ENCODE peak calls at places on chromosomes 6 and 20, in eight cellular contexts. K is A549, Y is epithelial cell of esophagus, H is GM12864, B is cardiac fibroblast, G is AG09319, F is choroid plexus epithelial cell, D is ovary. X is an unnamed sample.

GRCh38 chr6:41488064-41488391 is 58.2 kb upstream of the FOXP4 start:
- DNase-seq in Y (no peak), D (no peak), K (no peak), F (peak; percentile 18), H (no peak), G (no peak), B (no peak), X (no peak)

GRCh38 chr6:64299176-64299575 is 663.6 kb downstream of the PHF3 start:
- DNase-seq in B (no peak), F (no peak), D (no peak), K (no peak), G (no peak), Y (no peak), H (no peak), X (no peak)

GRCh38 chr6:110331816-110332215 is 26.3 kb downstream of the METTL24 start:
- DNase-seq in F (no peak), B (peak; percentile 20), H (no peak), D (no peak), G (no peak), K (no peak), Y (no peak), X (no peak)

GRCh38 chr6:11197175-11197535 is 35.3 kb downstream of the NEDD9 start:
- DNase-seq in F (peak; percentile 95), D (no peak), H (no peak), B (peak; percentile 92), K (no peak), Y (no peak), G (peak; percentile 87), X (no peak)

GRCh38 chr6:142482973-142483372 is 181.2 kb downstream of the ADGRG6 start:
- DNase-seq in F (peak; percentile 22), Y (peak; percentile 55), H (no peak), K (no peak), G (no peak), D (no peak), B (peak; percentile 14), X (no peak)

GRCh38 chr20:10565922-10566897 is 107.6 kb downstream of the JAG1 start:
- DNase-seq in Y (peak; percentile 22), D (no peak), B (peak; percentile 73), G (no peak), H (no peak), F (peak; percentile 71), K (no peak), X (no peak)

GRCh38 chr6:130632288-130632687 is 194.9 kb upstream of the SMLR1 start:
- DNase-seq in G (no peak), Y (peak; percentile 33), K (no peak), F (peak; percentile 36), D (no peak), B (no peak), H (no peak), X (no peak)

GRCh38 chr20:53708129-53708968 is 114.7 kb upstream of the ZNF217 start:
- DNase-seq in F (peak; percentile 43), H (peak; percentile 61), B (peak; percentile 22), D (no peak), Y (no peak), G (no peak), K (no peak), X (no peak)

GRCh38 chr20:9110916-9111432 is 42.1 kb downstream of the PLCB4 start:
- DNase-seq in Y (no peak), G (no peak), K (no peak), B (no peak), H (no peak), D (no peak), F (no peak), X (no peak)

GRCh38 chr6:34514593-34515472 is 41.3 kb downstream of the SPDEF start:
- DNase-seq in Y (no peak), H (no peak), G (no peak), F (peak; percentile 80), K (no peak), D (peak; percentile 62), B (peak; percentile 87), X (peak; percentile 54)

GRCh38 chr6:150138638-150139037 is 4.2 kb upstream of the PPP1R14C start:
- DNase-seq in D (no peak), B (no peak), Y (no peak), F (no peak), H (no peak), K (no peak), G (no peak), X (no peak)

GRCh38 chr20:63497138-63497945 is 1.5 kb downstream of the EEF1A2 start:
- DNase-seq in F (no peak), D (no peak), H (no peak), K (no peak), B (no peak), Y (no peak), G (no peak), X (no peak)

GRCh38 chr6:156864557-156864956 is 87.4 kb downstream of the ARID1B start:
- DNase-seq in K (no peak), G (no peak), Y (no peak), B (no peak), H (no peak), D (no peak), F (peak; percentile 68), X (no peak)

GRCh38 chr6:119541132-119541905 is 191.8 kb upstream of the MAN1A1 start:
- DNase-seq in D (no peak), B (peak; percentile 97), F (peak; percentile 84), G (peak; percentile 96), H (no peak), Y (peak; percentile 93), K (no peak), X (no peak)

GRCh38 chr6:3919130-3919628 is 70.0 kb downstream of the FAM50B start:
- DNase-seq in B (peak; percentile 79), D (no peak), Y (peak; percentile 80), H (no peak), G (peak; percentile 80), K (no peak), F (peak; percentile 60), X (no peak)

GRCh38 chr6:113858605-113859348 is 1.6 kb downstream of the MARCKS start:
- DNase-seq in D (peak; percentile 89), K (peak; percentile 76), F (peak; percentile 93), G (peak; percentile 88), H (peak; percentile 93), Y (peak; percentile 93), B (peak; percentile 95), X (peak; percentile 97)
- TF ChIP-seq CTCF in D (peak; percentile 99), K (peak; percentile 85), F (peak; percentile 66), G (peak; percentile 62), H (peak; percentile 77), Y (peak; percentile 54), B (peak; percentile 55), X (peak; percentile 99)

GRCh38 chr6:83514877-83515466 is 2.6 kb downstream of the PRSS35 start:
- DNase-seq in H (peak; percentile 27), G (peak; percentile 46), F (peak; percentile 85), B (peak; percentile 80), K (peak; percentile 14), D (peak; percentile 49), Y (peak; percentile 79), X (peak; percentile 47)

GRCh38 chr6:83517500-83517899 is 5.2 kb downstream of the PRSS35 start:
- DNase-seq in Y (peak; percentile 19), B (no peak), G (no peak), H (no peak), K (no peak), F (no peak), D (no peak), X (no peak)

GRCh38 chr6:83518946-83519489 is 6.7 kb downstream of the PRSS35 start:
- DNase-seq in K (no peak), D (no peak), G (no peak), H (no peak), Y (no peak), B (peak; percentile 47), F (peak; percentile 65), X (no peak)
- TF ChIP-seq CTCF in K (peak; percentile 14), D (no peak), G (peak; percentile 51), H (peak; percentile 18), Y (no peak), B (peak; percentile 13), F (peak; percentile 68), X (no peak)

DNA sequence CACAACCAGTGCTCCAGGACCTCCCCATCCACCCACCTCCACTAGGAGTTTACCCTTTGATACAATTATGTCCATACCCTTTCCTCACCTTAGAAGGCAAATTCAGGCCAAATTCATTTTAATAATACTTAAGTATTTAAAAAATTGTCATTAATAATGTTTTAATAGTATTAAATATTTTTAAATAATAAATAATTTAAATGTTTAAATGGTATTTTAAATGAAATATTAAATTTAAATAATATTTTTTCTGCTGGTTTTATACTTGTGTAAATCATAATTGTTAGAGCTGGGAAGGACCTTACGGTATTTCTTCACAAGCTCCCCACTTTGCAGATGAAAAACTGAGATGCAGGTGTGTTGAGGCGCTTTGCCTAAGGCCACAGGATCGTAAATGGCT is 67.8 kb downstream of the NRN1 start:
- DNase-seq in G (no peak), F (no peak), Y (no peak), D (no peak), B (no peak), K (no peak), H (no peak), X (no peak)
- TF ChIP-seq CTCF in G (no peak), F (no peak), Y (no peak), D (no peak), B (no peak), K (no peak), H (no peak), X (no peak)

GRCh38 chr6:17988422-17988944 is 1.0 kb upstream of the KIF13A start:
- DNase-seq in G (no peak), H (no peak), B (no peak), Y (peak; percentile 41), F (no peak), K (no peak), D (no peak), X (no peak)

GRCh38 chr6:17984822-17985660 is 2.4 kb downstream of the KIF13A start:
- DNase-seq in D (no peak), H (no peak), K (no peak), G (no peak), Y (no peak), F (peak; percentile 40), B (peak; percentile 29), X (no peak)

GRCh38 chr6:17985934-17986655 is 1.3 kb downstream of the KIF13A start:
- DNase-seq in D (no peak), K (no peak), H (no peak), Y (no peak), B (no peak), G (no peak), F (no peak), X (no peak)

GRCh38 chr6:17986656-17987575 is 519 bp downstream of the KIF13A start:
- DNase-seq in G (no peak), Y (peak; percentile 54), K (peak; percentile 46), B (peak; percentile 57), D (peak; percentile 46), F (peak; percentile 52), H (no peak), X (peak; percentile 42)

DNA sequence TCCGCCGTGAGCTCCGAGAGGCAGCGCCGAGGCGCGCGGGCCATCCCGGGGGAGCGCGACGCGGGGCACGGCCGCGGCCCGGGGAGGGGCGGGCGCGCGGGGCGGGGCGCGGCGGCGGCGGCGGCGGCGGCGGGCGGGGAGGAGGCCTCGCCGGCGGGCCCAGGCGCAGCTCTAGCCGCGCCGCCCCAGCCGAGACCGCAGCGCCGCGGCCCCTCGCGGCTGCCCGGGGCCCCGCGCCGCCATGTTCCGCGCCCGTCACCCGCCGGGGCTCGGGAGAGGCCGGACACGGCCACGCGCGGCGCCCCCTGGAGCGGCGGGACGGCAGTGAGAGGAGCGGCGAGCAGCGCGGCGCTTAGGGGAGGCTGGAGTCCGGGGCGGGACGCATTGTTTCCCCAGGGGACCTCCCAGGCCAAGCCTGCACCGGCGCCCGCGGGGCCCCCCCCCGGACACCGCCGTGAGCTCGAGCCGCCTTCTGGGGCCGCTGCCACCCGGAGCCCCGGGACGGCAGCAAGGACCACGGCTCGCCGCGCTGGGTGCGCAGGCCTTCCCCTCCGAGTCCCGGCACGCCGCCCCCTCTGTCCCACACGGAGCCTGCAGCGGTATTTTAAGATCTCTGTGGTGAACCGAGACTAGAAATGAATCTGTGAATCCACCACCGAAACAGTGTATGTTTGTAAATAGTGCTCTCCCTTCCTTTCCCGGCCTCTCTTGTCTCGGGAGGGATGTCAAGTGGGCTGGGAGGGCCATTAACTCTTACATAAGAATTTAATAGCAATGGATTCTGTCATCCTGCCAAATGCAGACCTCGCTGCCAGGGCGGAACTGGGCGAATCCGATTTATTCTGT is at the start of gene KIF13A:
- DNase-seq in Y (peak; percentile 54), B (peak; percentile 71), H (peak; percentile 16), F (peak; percentile 57), D (peak; percentile 66), K (peak; percentile 60), G (no peak), X (peak; percentile 74)
- TF ChIP-seq CTCF in Y (no peak), B (peak; percentile 2), H (no peak), F (peak; percentile 19), D (peak; percentile 48), K (peak; percentile 11), G (peak; percentile 5), X (no peak)